ENCODE peak calls at places on chromosomes 7 and 10, in seven cellular contexts. P is stimulated activated CD4-positive, alpha-beta T cell treated with anti-CD3 and anti-CD28 coated beads, Interleukin-1b, Interleukin-23, amount 100 ng/mL, for 24 hours; L is posterior vena cava; S is KG1; N is AML-193; B is nephron progenitor cell; O is GM23248. T is an unnamed sample.

GRCh38 chr7:130269318-130269694 is 2.6 kb downstream of the CPA2 start:
- DNase-seq in P (no peak), L (no peak), S (no peak), N (no peak), B (no peak), O (no peak), T (no peak)

GRCh38 chr7:3301831-3302618 is 973 bp downstream of the SDK1 start:
- DNase-seq in P (no peak), L (no peak), S (no peak), N (no peak), B (peak), O (peak), T (no peak)

GRCh38 chr7:156780724-156781455 is 112.1 kb downstream of the LMBR1 start:
- DNase-seq in P (no peak), L (no peak), S (peak), N (peak), B (no peak), O (no peak), T (no peak)

GRCh38 chr10:20962165-20962564 is 65.1 kb upstream of the NEBL start:
- DNase-seq in P (no peak), L (no peak), S (no peak), N (no peak), B (no peak), O (no peak), T (no peak)

GRCh38 chr7:49773939-49774458 is 561 bp downstream of the VWC2 start:
- DNase-seq in P (no peak), L (no peak), S (no peak), N (no peak), B (peak), O (no peak), T (no peak)

GRCh38 chr10:85642421-85643170 is 724.0 kb downstream of the GRID1 start:
- DNase-seq in P (no peak), L (no peak), S (no peak), N (no peak), B (no peak), O (peak), T (peak)

GRCh38 chr7:20597339-20597738 is 18.1 kb upstream of the ABCB5 start:
- DNase-seq in P (no peak), L (no peak), S (no peak), N (peak), B (no peak), O (no peak), T (no peak)

GRCh38 chr10:29100505-29100904 is 188.4 kb upstream of the LYZL1 start:
- DNase-seq in P (no peak), L (no peak), S (no peak), N (no peak), B (no peak), O (no peak), T (no peak)

GRCh38 chr10:11823122-11823988 is at the start of gene PROSER2:
- DNase-seq in P (no peak), L (no peak), S (no peak), N (no peak), B (peak), O (peak), T (peak)

GRCh38 chr7:104368006-104368405 is 39.6 kb downstream of the LHFPL3 start:
- DNase-seq in P (no peak), L (no peak), S (no peak), N (no peak), B (no peak), O (no peak), T (no peak)

GRCh38 chr10:113958631-113959382 is 84.9 kb upstream of the ADRB1 start:
- DNase-seq in P (no peak), L (peak), S (no peak), N (no peak), B (no peak), O (peak), T (peak)

GRCh38 chr10:45373003-45373782 is 823 bp upstream of the ALOX5 start:
- DNase-seq in P (no peak), L (peak), S (no peak), N (no peak), B (peak), O (no peak), T (no peak)

GRCh38 chr10:91124016-91124415 is 96.4 kb upstream of the PCGF5 start:
- DNase-seq in P (no peak), L (no peak), S (no peak), N (no peak), B (no peak), O (no peak), T (no peak)

GRCh38 chr7:51229106-51229537 is 87.5 kb downstream of the COBL start:
- DNase-seq in P (no peak), L (no peak), S (no peak), N (no peak), B (no peak), O (no peak), T (no peak)

GRCh38 chr10:84244651-84245270 is at the start of gene RGR:
- DNase-seq in P (no peak), L (no peak), S (no peak), N (no peak), B (no peak), O (no peak), T (no peak)

GRCh38 chr7:774161-775109 is 47.4 kb upstream of the PRKAR1B start:
- DNase-seq in P (peak), L (peak), S (peak), N (peak), B (peak), O (peak), T (peak)

GRCh38 chr10:11401314-11402222 is 209.9 kb downstream of the USP6NL start:
- DNase-seq in P (no peak), L (peak), S (no peak), N (no peak), B (no peak), O (no peak), T (no peak)

GRCh38 chr10:79223001-79223345 is 124.3 kb upstream of the PPIF start:
- DNase-seq in P (no peak), L (no peak), S (no peak), N (no peak), B (peak), O (no peak), T (no peak)

GRCh38 chr7:39228946-39229345 is 251.2 kb downstream of the POU6F2 start:
- DNase-seq in P (no peak), L (no peak), S (no peak), N (no peak), B (no peak), O (peak), T (no peak)

GRCh38 chr10:70740441-70741288 is 44.5 kb downstream of the TBATA start:
- DNase-seq in P (no peak), L (peak), S (no peak), N (no peak), B (no peak), O (no peak), T (no peak)

GRCh38 chr10:117197189-117197588 is at the start of gene KCNK18:
- DNase-seq in P (no peak), L (peak), S (no peak), N (no peak), B (no peak), O (no peak), T (no peak)

GRCh38 chr7:55245271-55245723 is 119.8 kb upstream of the LANCL2 start:
- DNase-seq in P (no peak), L (no peak), S (no peak), N (no peak), B (no peak), O (peak), T (peak)

GRCh38 chr10:1102392-1102791 is 46.2 kb downstream of the WDR37 start:
- DNase-seq in P (no peak), L (no peak), S (no peak), N (no peak), B (no peak), O (no peak), T (no peak)

GRCh38 chr7:23474829-23475578 is 4.7 kb upstream of the IGF2BP3 start:
- DNase-seq in P (no peak), L (no peak), S (no peak), N (no peak), B (no peak), O (no peak), T (no peak)

GRCh38 chr10:14545827-14546226 is 215.1 kb upstream of the FRMD4A start:
- DNase-seq in P (no peak), L (no peak), S (no peak), N (no peak), B (no peak), O (peak), T (no peak)

GRCh38 chr7:52154382-52154781 is 837.8 kb upstream of the COBL start:
- DNase-seq in P (no peak), L (no peak), S (no peak), N (no peak), B (no peak), O (no peak), T (no peak)

GRCh38 chr7:47535704-47536628 is 45.9 kb downstream of the TNS3 start:
- DNase-seq in P (no peak), L (peak), S (no peak), N (no peak), B (peak), O (peak), T (no peak)

GRCh38 chr7:45070254-45070642 is 18.5 kb downstream of the NACAD start:
- DNase-seq in P (no peak), L (no peak), S (no peak), N (no peak), B (no peak), O (no peak), T (no peak)

GRCh38 chr7:143490719-143491306 is 13.1 kb downstream of the TAS2R41 start:
- DNase-seq in P (no peak), L (no peak), S (no peak), N (peak), B (peak), O (peak), T (peak)

GRCh38 chr10:91219371-91220193 is 881 bp upstream of the PCGF5 start:
- DNase-seq in P (no peak), L (no peak), S (no peak), N (no peak), B (no peak), O (no peak), T (no peak)

GRCh38 chr10:46251857-46252847 is 34.6 kb upstream of the ANTXRL start:
- DNase-seq in P (no peak), L (peak), S (no peak), N (no peak), B (no peak), O (no peak), T (peak)

T was measured in colonic mucosa.